ENCODE peak calls at places on chromosomes 1 and 21, in ten cellular contexts. H is psoas muscle, P is progenitor cell of endocrine pancreas, Q is fibroblast of pulmonary artery, G is OCI-LY7, Z is WTC11, D is cardiac muscle cell, J is Calu3, L is type B pancreatic cell, X is RWPE1. C is an unnamed sample.

GRCh38 chr1:53561488-53562115 is 102.4 kb downstream of the DMRTB1 start:
- DNase-seq in H (no peak), J (no peak), Z (peak), G (no peak), D (no peak), L (peak), X (no peak), Q (no peak), P (no peak), C (peak)

GRCh38 chr1:73162576-73162975 is 880.2 kb upstream of the NEGR1 start:
- DNase-seq in J (no peak), X (no peak), P (no peak), D (no peak), L (no peak), H (no peak), Q (no peak), Z (no peak), G (no peak), C (no peak)

GRCh38 chr1:226632922-226633351 is 84.4 kb downstream of the STUM start:
- DNase-seq in J (no peak), H (no peak), D (no peak), Z (no peak), L (no peak), G (peak), P (no peak), Q (no peak), X (no peak), C (no peak)

GRCh38 chr1:89822109-89822962 is 1.5 kb downstream of the LRRC8D start:
- DNase-seq in H (no peak), P (no peak), J (no peak), X (no peak), D (no peak), Z (peak), G (peak), L (no peak), Q (no peak), C (peak)

GRCh38 chr21:33053986-33054385 is 16.0 kb upstream of the OLIG1 start:
- DNase-seq in G (no peak), J (no peak), P (no peak), Z (no peak), D (no peak), X (no peak), L (no peak), H (no peak), Q (no peak), C (no peak)

GRCh38 chr1:66265796-66266195 is 268.2 kb upstream of the SGIP1 start:
- DNase-seq in X (no peak), Z (no peak), D (no peak), P (no peak), Q (peak), G (no peak), L (no peak), H (no peak), J (no peak), C (no peak)

GRCh38 chr1:53142226-53142853 is at the start of gene SLC1A7:
- DNase-seq in Z (no peak), D (no peak), H (no peak), Q (no peak), L (no peak), G (no peak), P (no peak), X (no peak), J (no peak), C (no peak)

GRCh38 chr1:26327956-26328362 is 10.2 kb downstream of the CD52 start:
- DNase-seq in X (peak), Q (no peak), P (no peak), G (peak), L (no peak), Z (no peak), H (no peak), J (no peak), D (no peak), C (no peak)

GRCh38 chr1:107771377-107771776 is 193.6 kb downstream of the VAV3 start:
- DNase-seq in Z (no peak), G (no peak), Q (no peak), X (no peak), P (no peak), J (no peak), L (no peak), D (no peak), H (no peak), C (no peak)

GRCh38 chr1:14626869-14627607 is 28.6 kb downstream of the KAZN start:
- DNase-seq in X (peak), J (no peak), L (no peak), Q (no peak), G (no peak), D (peak), H (peak), P (no peak), Z (no peak), C (peak)

GRCh38 chr1:118294817-118295486 is 109.9 kb upstream of the SPAG17 start:
- DNase-seq in P (no peak), Z (no peak), X (no peak), J (no peak), H (no peak), G (no peak), Q (no peak), L (no peak), D (peak), C (no peak)

GRCh38 chr21:43600642-43601397 is 58.5 kb downstream of the HSF2BP start:
- DNase-seq in Z (no peak), D (peak), L (no peak), Q (peak), G (no peak), X (peak), P (no peak), J (peak), H (no peak), C (no peak)

GRCh38 chr1:37478890-37479254 is 4.5 kb downstream of the ZC3H12A start:
- DNase-seq in L (no peak), Z (no peak), P (no peak), G (peak), H (peak), J (no peak), X (no peak), Q (peak), D (peak), C (no peak)

GRCh38 chr1:176193023-176193422 is 14.1 kb downstream of the COP1 start:
- DNase-seq in X (no peak), G (no peak), Z (no peak), P (no peak), Q (no peak), H (no peak), D (no peak), L (no peak), J (no peak), C (no peak)

GRCh38 chr1:177948336-177948972 is 21.4 kb downstream of the SEC16B start:
- DNase-seq in J (peak), D (peak), Z (peak), P (peak), H (peak), X (peak), Q (peak), L (no peak), G (peak), C (peak)

GRCh38 chr1:153608742-153609584 is 4.0 kb downstream of the S100A16 start:
- DNase-seq in L (no peak), Q (peak), P (no peak), H (peak), J (peak), D (peak), Z (peak), X (peak), G (no peak), C (peak)

GRCh38 chr1:93448983-93449805 is 1.3 kb downstream of the FNBP1L start:
- DNase-seq in H (no peak), D (peak), Q (peak), Z (peak), P (peak), L (no peak), J (peak), X (peak), G (no peak), C (peak)

GRCh38 chr21:35026617-35027557 is 22.2 kb downstream of the RUNX1 start:
- DNase-seq in D (peak), L (no peak), Z (peak), J (no peak), X (no peak), H (peak), G (peak), P (no peak), Q (peak), C (peak)

GRCh38 chr1:41583658-41584570 is 99.4 kb upstream of the EDN2 start:
- DNase-seq in L (no peak), J (no peak), Q (no peak), X (no peak), P (no peak), H (no peak), G (no peak), D (no peak), Z (no peak), C (no peak)

GRCh38 chr1:68081775-68082283 is 31.4 kb upstream of the DIRAS3 start:
- DNase-seq in Q (no peak), H (no peak), L (no peak), G (no peak), D (no peak), J (no peak), P (no peak), Z (no peak), X (no peak), C (no peak)

GRCh38 chr1:115089443-115090340 is at the start of gene TSPAN2:
- DNase-seq in L (no peak), X (peak), Q (no peak), G (peak), Z (peak), P (peak), H (peak), J (peak), D (peak), C (peak)

GRCh38 chr21:40371329-40371728 is 475.6 kb downstream of the DSCAM start:
- DNase-seq in G (no peak), J (no peak), H (no peak), Q (no peak), X (no peak), Z (no peak), D (no peak), P (no peak), L (no peak), C (no peak)

GRCh38 chr1:203089001-203089650 is 3.3 kb upstream of the MYOG start:
- DNase-seq in P (no peak), L (peak), X (peak), G (no peak), Z (no peak), J (no peak), H (no peak), Q (no peak), D (no peak), C (no peak)

GRCh38 chr1:7578206-7578605 is 192.9 kb upstream of the VAMP3 start:
- DNase-seq in D (no peak), G (no peak), H (no peak), P (no peak), X (no peak), L (no peak), Q (no peak), J (no peak), Z (no peak), C (no peak)

GRCh38 chr1:247332901-247333361 is 1.3 kb upstream of the ZNF496 start:
- DNase-seq in L (no peak), H (peak), X (peak), P (no peak), J (no peak), G (no peak), Q (peak), D (peak), Z (no peak), C (no peak)

GRCh38 chr1:115118596-115118995 is 29.3 kb upstream of the TSPAN2 start:
- DNase-seq in D (no peak), G (no peak), L (no peak), J (no peak), P (no peak), Q (no peak), X (no peak), Z (no peak), H (no peak), C (no peak)

GRCh38 chr1:68051475-68051874 is 1.0 kb upstream of the DIRAS3 start:
- DNase-seq in L (no peak), Z (peak), Q (peak), H (peak), J (no peak), D (peak), X (peak), P (no peak), G (no peak), C (peak)

GRCh38 chr21:21688877-21689276 is 690.7 kb downstream of the NCAM2 start:
- DNase-seq in Q (peak), X (no peak), Z (peak), G (no peak), J (no peak), L (no peak), P (no peak), D (peak), H (no peak), C (peak)
- TF ChIP-seq CTCF in Q (peak), X (no peak), Z (peak), G (peak), J (no peak), L (peak), P (peak), D (peak), H (peak), C (no peak)

GRCh38 chr1:47755368-47755990 is 241.7 kb downstream of the TRABD2B start:
- DNase-seq in P (no peak), Q (no peak), X (no peak), L (peak), H (no peak), G (peak), Z (peak), J (peak), D (peak), C (peak)
- TF ChIP-seq CTCF in P (peak), Q (peak), X (peak), L (peak), H (peak), G (peak), Z (peak), J (peak), D (peak), C (peak)

DNA sequence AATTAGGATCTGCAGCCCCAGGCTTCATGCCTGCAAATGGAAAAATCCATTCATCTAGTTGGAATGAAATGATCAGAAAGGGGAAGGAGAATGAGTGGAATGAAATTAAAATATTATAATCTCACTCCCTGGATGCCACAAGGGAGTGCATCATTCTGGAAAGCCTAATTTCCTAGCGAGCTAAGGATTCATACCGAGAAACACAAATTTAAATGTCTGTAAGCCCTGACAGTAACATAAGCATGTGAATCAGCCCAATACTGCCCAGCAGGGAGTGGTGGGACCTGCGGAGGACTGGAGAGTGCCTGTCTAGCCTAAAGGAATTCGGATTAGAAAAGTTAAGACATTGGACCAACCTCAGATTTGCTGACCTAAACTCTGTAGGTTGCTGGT is 38.3 kb upstream of the RCAN3 start:
- DNase-seq in J (no peak), X (no peak), Q (no peak), L (no peak), G (no peak), D (no peak), H (no peak), P (no peak), Z (peak), C (no peak)
- TF ChIP-seq CTCF in J (no peak), X (no peak), Q (no peak), L (no peak), G (no peak), D (no peak), H (no peak), P (no peak), Z (no peak), C (no peak)

DNA sequence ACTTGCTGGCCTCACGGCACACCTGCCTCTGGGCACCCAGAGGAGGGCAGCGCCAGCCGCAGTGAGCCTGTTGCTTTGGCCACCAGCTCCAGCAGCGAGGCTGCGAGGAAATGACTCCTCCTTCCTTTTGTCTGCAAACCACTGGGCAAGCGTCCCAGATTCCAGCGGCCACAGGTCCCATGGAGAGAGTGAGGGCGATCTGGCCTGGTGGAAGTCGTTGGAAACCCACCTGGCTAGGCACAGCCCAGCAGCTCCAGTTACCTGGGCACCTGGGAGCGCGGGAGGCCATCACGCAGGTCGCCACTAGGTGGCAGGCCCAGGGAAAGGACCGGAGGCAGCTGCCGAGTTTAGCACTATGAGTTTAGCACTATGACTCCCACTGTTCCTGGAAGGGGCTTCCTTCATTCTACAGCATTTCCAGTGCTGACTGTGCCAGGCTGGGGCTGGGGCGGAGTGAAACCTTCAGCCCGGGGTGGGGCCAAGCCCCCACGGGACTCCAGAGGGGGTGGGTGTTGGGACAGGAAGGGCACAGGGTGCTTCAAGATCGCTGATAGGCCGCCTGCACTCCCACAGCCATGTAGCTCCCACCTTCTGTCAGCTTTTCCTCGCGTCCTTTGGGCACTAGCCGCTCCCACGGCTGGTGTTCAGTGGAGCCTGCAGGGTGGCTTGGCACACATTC is 1.1 kb upstream of the ESPN start:
- DNase-seq in J (peak), P (peak), X (peak), D (peak), Q (peak), L (no peak), G (peak), H (no peak), Z (peak), C (peak)
- TF ChIP-seq CTCF in J (peak), P (peak), X (peak), D (peak), Q (peak), L (peak), G (peak), H (peak), Z (peak), C (peak)

GRCh38 chr1:13517193-13517812 is 3.5 kb upstream of the LRRC38 start:
- DNase-seq in L (no peak), Z (peak), J (no peak), X (no peak), D (peak), H (no peak), Q (peak), G (peak), P (no peak), C (peak)
- TF ChIP-seq CTCF in L (peak), Z (peak), J (no peak), X (peak), D (peak), H (peak), Q (peak), G (peak), P (peak), C (peak)